ENCODE peak calls at places on chromosomes 7 and 10, in six cellular contexts. One of them, this sample, is unnamed.
A peak's percentile ranks its signal among the peaks of the same experiment; 100 is the strongest.

GRCh38 chr7:48424731-48425130 is 253.5 kb downstream of the ABCA13 start:
- DNase-seq in sigmoid colon: no peak
- DNase-seq in neural progenitor cell: peak; percentile 53
- DNase-seq in left lung: no peak
- DNase-seq in brain microvascular endothelial cell: peak; percentile 13
- DNase-seq in HepG2: peak; percentile 23
- DNase-seq in this sample: no peak

GRCh38 chr7:13947535-13947934 is 41.9 kb downstream of the ETV1 start:
- DNase-seq in sigmoid colon: no peak
- DNase-seq in neural progenitor cell: no peak
- DNase-seq in left lung: no peak
- DNase-seq in brain microvascular endothelial cell: no peak
- DNase-seq in HepG2: no peak
- DNase-seq in this sample: no peak

GRCh38 chr7:92761391-92762098 is 74.8 kb downstream of the CDK6 start:
- DNase-seq in sigmoid colon: no peak
- DNase-seq in neural progenitor cell: no peak
- DNase-seq in left lung: no peak
- DNase-seq in brain microvascular endothelial cell: no peak
- DNase-seq in HepG2: no peak
- DNase-seq in this sample: no peak

GRCh38 chr10:89250814-89251416 is 660 bp downstream of the LIPA start:
- DNase-seq in sigmoid colon: no peak
- DNase-seq in neural progenitor cell: no peak
- DNase-seq in left lung: no peak
- DNase-seq in brain microvascular endothelial cell: no peak
- DNase-seq in HepG2: peak; percentile 18
- DNase-seq in this sample: no peak

GRCh38 chr7:138907849-138908248 is 73.3 kb downstream of the KIAA1549 start:
- DNase-seq in sigmoid colon: no peak
- DNase-seq in neural progenitor cell: no peak
- DNase-seq in left lung: no peak
- DNase-seq in brain microvascular endothelial cell: no peak
- DNase-seq in HepG2: no peak
- DNase-seq in this sample: no peak

GRCh38 chr10:8331896-8332729 is 277.6 kb downstream of the GATA3 start:
- DNase-seq in sigmoid colon: no peak
- DNase-seq in neural progenitor cell: peak; percentile 57
- DNase-seq in left lung: peak; percentile 82
- DNase-seq in brain microvascular endothelial cell: peak; percentile 2
- DNase-seq in HepG2: no peak
- DNase-seq in this sample: no peak

GRCh38 chr7:48481235-48481634 is 310.0 kb downstream of the ABCA13 start:
- DNase-seq in sigmoid colon: no peak
- DNase-seq in neural progenitor cell: no peak
- DNase-seq in left lung: no peak
- DNase-seq in brain microvascular endothelial cell: no peak
- DNase-seq in HepG2: no peak
- DNase-seq in this sample: no peak

GRCh38 chr7:31027161-31027965 is 24.7 kb upstream of the ADCYAP1R1 start:
- DNase-seq in sigmoid colon: peak; percentile 90
- DNase-seq in neural progenitor cell: peak; percentile 85
- DNase-seq in left lung: no peak
- DNase-seq in brain microvascular endothelial cell: no peak
- DNase-seq in HepG2: no peak
- DNase-seq in this sample: no peak

GRCh38 chr7:158546626-158547025 is 41.0 kb downstream of the PTPRN2 start:
- DNase-seq in sigmoid colon: no peak
- DNase-seq in neural progenitor cell: no peak
- DNase-seq in left lung: peak; percentile 56
- DNase-seq in brain microvascular endothelial cell: no peak
- DNase-seq in HepG2: no peak
- DNase-seq in this sample: no peak

GRCh38 chr7:133830081-133830480 is 297.1 kb upstream of the LRGUK start:
- DNase-seq in sigmoid colon: no peak
- DNase-seq in neural progenitor cell: no peak
- DNase-seq in left lung: no peak
- DNase-seq in brain microvascular endothelial cell: no peak
- DNase-seq in HepG2: no peak
- DNase-seq in this sample: no peak

GRCh38 chr10:114408968-114409444 is 4.7 kb upstream of the AFAP1L2 start:
- DNase-seq in sigmoid colon: peak; percentile 28
- DNase-seq in neural progenitor cell: no peak
- DNase-seq in left lung: no peak
- DNase-seq in brain microvascular endothelial cell: no peak
- DNase-seq in HepG2: no peak
- DNase-seq in this sample: no peak

GRCh38 chr10:75984067-75984466 is 552.6 kb downstream of the LRMDA start:
- DNase-seq in sigmoid colon: no peak
- DNase-seq in neural progenitor cell: no peak
- DNase-seq in left lung: no peak
- DNase-seq in brain microvascular endothelial cell: no peak
- DNase-seq in HepG2: no peak
- DNase-seq in this sample: no peak

GRCh38 chr7:148299335-148299734 is 291.2 kb upstream of the C7orf33 start:
- DNase-seq in sigmoid colon: no peak
- DNase-seq in neural progenitor cell: no peak
- DNase-seq in left lung: no peak
- DNase-seq in brain microvascular endothelial cell: no peak
- DNase-seq in HepG2: peak; percentile 30
- DNase-seq in this sample: no peak

GRCh38 chr7:45881759-45882464 is 6.4 kb upstream of the IGFBP1 start:
- DNase-seq in sigmoid colon: no peak
- DNase-seq in neural progenitor cell: no peak
- DNase-seq in left lung: no peak
- DNase-seq in brain microvascular endothelial cell: peak; percentile 70
- DNase-seq in HepG2: peak; percentile 98
- DNase-seq in this sample: peak; percentile 49

GRCh38 chr7:45973725-45974532 is 52.9 kb upstream of the IGFBP3 start:
- DNase-seq in sigmoid colon: no peak
- DNase-seq in neural progenitor cell: no peak
- DNase-seq in left lung: no peak
- DNase-seq in brain microvascular endothelial cell: no peak
- DNase-seq in HepG2: peak; percentile 98
- DNase-seq in this sample: no peak

GRCh38 chr10:62651341-62651740 is 153.2 kb upstream of the ADO start:
- DNase-seq in sigmoid colon: no peak
- DNase-seq in neural progenitor cell: no peak
- DNase-seq in left lung: no peak
- DNase-seq in brain microvascular endothelial cell: no peak
- DNase-seq in HepG2: no peak
- DNase-seq in this sample: no peak

GRCh38 chr7:41984888-41985287 is 252.1 kb downstream of the GLI3 start:
- DNase-seq in sigmoid colon: no peak
- DNase-seq in neural progenitor cell: no peak
- DNase-seq in left lung: no peak
- DNase-seq in brain microvascular endothelial cell: peak; percentile 45
- DNase-seq in HepG2: no peak
- DNase-seq in this sample: no peak

GRCh38 chr10:103198648-103199047 is 5.6 kb upstream of the NT5C2 start:
- DNase-seq in sigmoid colon: no peak
- DNase-seq in neural progenitor cell: no peak
- DNase-seq in left lung: no peak
- DNase-seq in brain microvascular endothelial cell: no peak
- DNase-seq in HepG2: no peak
- DNase-seq in this sample: no peak

GRCh38 chr10:103199498-103199897 is 6.4 kb upstream of the NT5C2 start:
- DNase-seq in sigmoid colon: no peak
- DNase-seq in neural progenitor cell: no peak
- DNase-seq in left lung: no peak
- DNase-seq in brain microvascular endothelial cell: no peak
- DNase-seq in HepG2: no peak
- DNase-seq in this sample: no peak

GRCh38 chr10:103193820-103194529 is 903 bp upstream of the NT5C2 start:
- DNase-seq in sigmoid colon: no peak
- DNase-seq in neural progenitor cell: peak; percentile 31
- DNase-seq in left lung: no peak
- DNase-seq in brain microvascular endothelial cell: no peak
- DNase-seq in HepG2: no peak
- DNase-seq in this sample: no peak

GRCh38 chr10:103197177-103197576 is 4.1 kb upstream of the NT5C2 start:
- DNase-seq in sigmoid colon: peak; percentile 65
- DNase-seq in neural progenitor cell: no peak
- DNase-seq in left lung: no peak
- DNase-seq in brain microvascular endothelial cell: peak; percentile 70
- DNase-seq in HepG2: peak; percentile 78
- DNase-seq in this sample: no peak

GRCh38 chr10:103197891-103198290 is 4.8 kb upstream of the NT5C2 start:
- DNase-seq in sigmoid colon: no peak
- DNase-seq in neural progenitor cell: no peak
- DNase-seq in left lung: no peak
- DNase-seq in brain microvascular endothelial cell: no peak
- DNase-seq in HepG2: no peak
- DNase-seq in this sample: no peak
- H3K27ac ChIP-seq in sigmoid colon: peak overlapping the region; percentile 34
- H3K27ac ChIP-seq in neural progenitor cell: no peak overlapping the region
- H3K27ac ChIP-seq in left lung: peak overlapping the region; percentile 89
- H3K27ac ChIP-seq in brain microvascular endothelial cell: no peak overlapping the region
- H3K27ac ChIP-seq in HepG2: no peak overlapping the region
- H3K27ac ChIP-seq in this sample: no peak overlapping the region

GRCh38 chr10:73768881-73769280 is 13.0 kb upstream of the CHCHD1 start:
- DNase-seq in sigmoid colon: peak; percentile 50
- DNase-seq in neural progenitor cell: no peak
- DNase-seq in left lung: no peak
- DNase-seq in brain microvascular endothelial cell: no peak
- DNase-seq in HepG2: no peak
- DNase-seq in this sample: no peak
- TF ChIP-seq CTCF in sigmoid colon: no peak
- TF ChIP-seq CTCF in neural progenitor cell: no peak
- TF ChIP-seq CTCF in left lung: no peak
- TF ChIP-seq CTCF in brain microvascular endothelial cell: no peak
- TF ChIP-seq CTCF in HepG2: no peak
- TF ChIP-seq CTCF in this sample: no peak

GRCh38 chr10:86366033-86366901 is at the start of gene GRID1:
- DNase-seq in sigmoid colon: peak; percentile 69
- DNase-seq in neural progenitor cell: peak; percentile 83
- DNase-seq in left lung: peak; percentile 82
- DNase-seq in brain microvascular endothelial cell: no peak
- DNase-seq in HepG2: no peak
- DNase-seq in this sample: peak; percentile 68
- H3K4me3 ChIP-seq in sigmoid colon: peak within 1 kb of the TSS; percentile 64
- H3K4me3 ChIP-seq in neural progenitor cell: peak within 1 kb of the TSS; percentile 55
- H3K4me3 ChIP-seq in left lung: peak within 1 kb of the TSS; percentile 44
- H3K4me3 ChIP-seq in brain microvascular endothelial cell: peak within 1 kb of the TSS; percentile 20
- H3K4me3 ChIP-seq in HepG2: peak within 1 kb of the TSS; percentile 57
- H3K4me3 ChIP-seq in this sample: peak within 1 kb of the TSS; percentile 83

GRCh38 chr10:72097448-72098300 is 9.3 kb upstream of the SPOCK2 start:
- DNase-seq in sigmoid colon: no peak
- DNase-seq in neural progenitor cell: no peak
- DNase-seq in left lung: no peak
- DNase-seq in brain microvascular endothelial cell: peak; percentile 99
- DNase-seq in HepG2: peak; percentile 98
- DNase-seq in this sample: no peak
- H3K27ac ChIP-seq in sigmoid colon: no peak overlapping the region
- H3K27ac ChIP-seq in neural progenitor cell: no peak overlapping the region
- H3K27ac ChIP-seq in left lung: no peak overlapping the region
- H3K27ac ChIP-seq in brain microvascular endothelial cell: peak overlapping the region; percentile 74
- H3K27ac ChIP-seq in HepG2: peak overlapping the region; percentile 93
- H3K27ac ChIP-seq in this sample: no peak overlapping the region

This sample was measured in coronary artery.